ENCODE peak calls at places on chromosomes 16 and 17, in four cellular contexts. One of them, this sample, is unnamed.

GRCh38 chr17:82213251-82214011 is 789 bp upstream of the CCDC57 start:
- DNase-seq in cardiac muscle cell: peak; percentile 87
- DNase-seq in SK-N-SH: peak; percentile 97
- DNase-seq in gastrocnemius medialis: no peak
- DNase-seq in this sample: peak; percentile 76

GRCh38 chr17:73307130-73307529 is 4.7 kb downstream of the CDC42EP4 start:
- DNase-seq in cardiac muscle cell: no peak
- DNase-seq in SK-N-SH: no peak
- DNase-seq in gastrocnemius medialis: no peak
- DNase-seq in this sample: no peak

GRCh38 chr17:35293151-35293837 is 50.4 kb downstream of the SLFN5 start:
- DNase-seq in cardiac muscle cell: no peak
- DNase-seq in SK-N-SH: no peak
- DNase-seq in gastrocnemius medialis: no peak
- DNase-seq in this sample: no peak

GRCh38 chr17:50206604-50207293 is 5.3 kb upstream of the COL1A1 start:
- DNase-seq in cardiac muscle cell: peak; percentile 72
- DNase-seq in SK-N-SH: peak; percentile 97
- DNase-seq in gastrocnemius medialis: no peak
- DNase-seq in this sample: peak; percentile 84

GRCh38 chr16:11328172-11329079 is 16.8 kb upstream of the RMI2 start:
- DNase-seq in cardiac muscle cell: peak; percentile 98
- DNase-seq in SK-N-SH: no peak
- DNase-seq in gastrocnemius medialis: no peak
- DNase-seq in this sample: peak; percentile 89

GRCh38 chr17:78622491-78623265 is 45.5 kb upstream of the DNAH17 start:
- DNase-seq in cardiac muscle cell: no peak
- DNase-seq in SK-N-SH: no peak
- DNase-seq in gastrocnemius medialis: no peak
- DNase-seq in this sample: no peak

GRCh38 chr16:87056083-87056482 is 261.1 kb downstream of the C16orf95 start:
- DNase-seq in cardiac muscle cell: peak; percentile 39
- DNase-seq in SK-N-SH: no peak
- DNase-seq in gastrocnemius medialis: no peak
- DNase-seq in this sample: no peak

GRCh38 chr17:58402679-58403078 is 14.7 kb downstream of the RNF43 start:
- DNase-seq in cardiac muscle cell: peak; percentile 88
- DNase-seq in SK-N-SH: no peak
- DNase-seq in gastrocnemius medialis: no peak
- DNase-seq in this sample: no peak

GRCh38 chr17:50200447-50201225 is 795 bp downstream of the COL1A1 start:
- DNase-seq in cardiac muscle cell: peak; percentile 97
- DNase-seq in SK-N-SH: peak; percentile 95
- DNase-seq in gastrocnemius medialis: peak; percentile 63
- DNase-seq in this sample: peak; percentile 98

GRCh38 chr16:84897911-84898377 is 78.2 kb downstream of the CRISPLD2 start:
- DNase-seq in cardiac muscle cell: no peak
- DNase-seq in SK-N-SH: no peak
- DNase-seq in gastrocnemius medialis: no peak
- DNase-seq in this sample: no peak

GRCh38 chr16:29720703-29721102 is 25.1 kb downstream of the C16orf54 start:
- DNase-seq in cardiac muscle cell: peak; percentile 73
- DNase-seq in SK-N-SH: no peak
- DNase-seq in gastrocnemius medialis: no peak
- DNase-seq in this sample: no peak

GRCh38 chr16:84086357-84086756 is 30.4 kb downstream of the MBTPS1 start:
- DNase-seq in cardiac muscle cell: no peak
- DNase-seq in SK-N-SH: peak; percentile 27
- DNase-seq in gastrocnemius medialis: no peak
- DNase-seq in this sample: no peak

GRCh38 chr16:72400257-72401078 is 228.5 kb upstream of the PMFBP1 start:
- DNase-seq in cardiac muscle cell: peak; percentile 84
- DNase-seq in SK-N-SH: peak; percentile 54
- DNase-seq in gastrocnemius medialis: no peak
- DNase-seq in this sample: peak; percentile 52

GRCh38 chr17:6482105-6482455 is 37.8 kb downstream of the PIMREG start:
- DNase-seq in cardiac muscle cell: no peak
- DNase-seq in SK-N-SH: no peak
- DNase-seq in gastrocnemius medialis: no peak
- DNase-seq in this sample: no peak

GRCh38 chr16:31693733-31694132 is 166.0 kb downstream of the AHSP start:
- DNase-seq in cardiac muscle cell: no peak
- DNase-seq in SK-N-SH: no peak
- DNase-seq in gastrocnemius medialis: no peak
- DNase-seq in this sample: no peak

GRCh38 chr16:82609140-82609539 is 17.6 kb upstream of the CDH13 start:
- DNase-seq in cardiac muscle cell: peak; percentile 14
- DNase-seq in SK-N-SH: no peak
- DNase-seq in gastrocnemius medialis: peak; percentile 47
- DNase-seq in this sample: no peak

GRCh38 chr17:75341784-75342183 is 52.6 kb upstream of the SLC25A19 start:
- DNase-seq in cardiac muscle cell: no peak
- DNase-seq in SK-N-SH: no peak
- DNase-seq in gastrocnemius medialis: no peak
- DNase-seq in this sample: no peak

GRCh38 chr17:55411463-55411855 is 10.2 kb downstream of the MMD start:
- DNase-seq in cardiac muscle cell: no peak
- DNase-seq in SK-N-SH: peak; percentile 74
- DNase-seq in gastrocnemius medialis: no peak
- DNase-seq in this sample: no peak

GRCh38 chr17:82217530-82218204 is 5.0 kb upstream of the CCDC57 start:
- DNase-seq in cardiac muscle cell: peak; percentile 96
- DNase-seq in SK-N-SH: peak; percentile 46
- DNase-seq in gastrocnemius medialis: no peak
- DNase-seq in this sample: peak; percentile 95

GRCh38 chr16:85479972-85480726 is 133.0 kb upstream of the GSE1 start:
- DNase-seq in cardiac muscle cell: no peak
- DNase-seq in SK-N-SH: no peak
- DNase-seq in gastrocnemius medialis: no peak
- DNase-seq in this sample: no peak

GRCh38 chr16:70556063-70556462 is 32.4 kb downstream of the SF3B3 start:
- DNase-seq in cardiac muscle cell: no peak
- DNase-seq in SK-N-SH: no peak
- DNase-seq in gastrocnemius medialis: no peak
- DNase-seq in this sample: no peak

GRCh38 chr17:43517161-43517560 is 29.0 kb downstream of the ETV4 start:
- DNase-seq in cardiac muscle cell: no peak
- DNase-seq in SK-N-SH: no peak
- DNase-seq in gastrocnemius medialis: no peak
- DNase-seq in this sample: no peak

GRCh38 chr17:17343896-17344506 is 40.8 kb downstream of the NT5M start:
- DNase-seq in cardiac muscle cell: no peak
- DNase-seq in SK-N-SH: no peak
- DNase-seq in gastrocnemius medialis: no peak
- DNase-seq in this sample: no peak

GRCh38 chr17:31147507-31148202 is 52.9 kb downstream of the NF1 start:
- DNase-seq in cardiac muscle cell: peak; percentile 35
- DNase-seq in SK-N-SH: no peak
- DNase-seq in gastrocnemius medialis: no peak
- DNase-seq in this sample: no peak

GRCh38 chr16:35391328-35391727 is 1931.9 kb downstream of the TP53TG3F start:
- DNase-seq in cardiac muscle cell: no peak
- DNase-seq in SK-N-SH: peak; percentile 33
- DNase-seq in gastrocnemius medialis: no peak
- DNase-seq in this sample: no peak

GRCh38 chr16:56886826-56887225 is 21.8 kb downstream of the SLC12A3 start:
- DNase-seq in cardiac muscle cell: no peak
- DNase-seq in SK-N-SH: no peak
- DNase-seq in gastrocnemius medialis: no peak
- DNase-seq in this sample: no peak

GRCh38 chr17:76000016-76000754 is 470 bp upstream of the CDK3 start:
- DNase-seq in cardiac muscle cell: peak; percentile 43
- DNase-seq in SK-N-SH: peak; percentile 98
- DNase-seq in gastrocnemius medialis: no peak
- DNase-seq in this sample: no peak

GRCh38 chr16:9091867-9092281 is 430 bp downstream of the HAPSTR1 start:
- DNase-seq in cardiac muscle cell: peak; percentile 47
- DNase-seq in SK-N-SH: no peak
- DNase-seq in gastrocnemius medialis: no peak
- DNase-seq in this sample: peak; percentile 51

GRCh38 chr17:2947996-2948550 is 115.3 kb downstream of the OR1D5 start:
- DNase-seq in cardiac muscle cell: no peak
- DNase-seq in SK-N-SH: no peak
- DNase-seq in gastrocnemius medialis: no peak
- DNase-seq in this sample: no peak

GRCh38 chr17:29977836-29978235 is 36.4 kb downstream of the EFCAB5 start:
- DNase-seq in cardiac muscle cell: peak; percentile 73
- DNase-seq in SK-N-SH: no peak
- DNase-seq in gastrocnemius medialis: no peak
- DNase-seq in this sample: no peak

GRCh38 chr16:75379911-75380847 is 53.1 kb downstream of the CFDP1 start:
- DNase-seq in cardiac muscle cell: no peak
- DNase-seq in SK-N-SH: no peak
- DNase-seq in gastrocnemius medialis: no peak
- DNase-seq in this sample: no peak

GRCh38 chr17:77036841-77037381 is 103.9 kb upstream of the SEC14L1 start:
- DNase-seq in cardiac muscle cell: peak; percentile 26
- DNase-seq in SK-N-SH: peak; percentile 84
- DNase-seq in gastrocnemius medialis: no peak
- DNase-seq in this sample: no peak

GRCh38 chr17:34579017-34579946 is at the start of gene TMEM132E:
- DNase-seq in cardiac muscle cell: peak; percentile 45
- DNase-seq in SK-N-SH: peak; percentile 75
- DNase-seq in gastrocnemius medialis: no peak
- DNase-seq in this sample: no peak

GRCh38 chr17:31581491-31581890 is 190.0 kb downstream of the RAB11FIP4 start:
- DNase-seq in cardiac muscle cell: no peak
- DNase-seq in SK-N-SH: no peak
- DNase-seq in gastrocnemius medialis: no peak
- DNase-seq in this sample: no peak

GRCh38 chr16:4293822-4294457 is 21.1 kb upstream of the TFAP4 start:
- DNase-seq in cardiac muscle cell: peak; percentile 81
- DNase-seq in SK-N-SH: peak; percentile 93
- DNase-seq in gastrocnemius medialis: peak; percentile 66
- DNase-seq in this sample: peak; percentile 59

GRCh38 chr16:65704866-65705265 is 583.0 kb upstream of the CDH11 start:
- DNase-seq in cardiac muscle cell: no peak
- DNase-seq in SK-N-SH: no peak
- DNase-seq in gastrocnemius medialis: no peak
- DNase-seq in this sample: no peak
- H3K27ac ChIP-seq in cardiac muscle cell: no peak overlapping the region
- H3K27ac ChIP-seq in SK-N-SH: no peak overlapping the region
- H3K27ac ChIP-seq in gastrocnemius medialis: no peak overlapping the region
- H3K27ac ChIP-seq in this sample: no peak overlapping the region

GRCh38 chr17:48737330-48738043 is 8.9 kb upstream of the HOXB13 start:
- DNase-seq in cardiac muscle cell: no peak
- DNase-seq in SK-N-SH: no peak
- DNase-seq in gastrocnemius medialis: no peak
- DNase-seq in this sample: no peak

GRCh38 chr17:48733632-48734327 is 5.2 kb upstream of the HOXB13 start:
- DNase-seq in cardiac muscle cell: no peak
- DNase-seq in SK-N-SH: no peak
- DNase-seq in gastrocnemius medialis: no peak
- DNase-seq in this sample: no peak

GRCh38 chr17:48735057-48735341 is 6.4 kb upstream of the HOXB13 start:
- DNase-seq in cardiac muscle cell: no peak
- DNase-seq in SK-N-SH: no peak
- DNase-seq in gastrocnemius medialis: no peak
- DNase-seq in this sample: no peak

GRCh38 chr17:48732688-48733629 is 4.4 kb upstream of the HOXB13 start:
- DNase-seq in cardiac muscle cell: no peak
- DNase-seq in SK-N-SH: peak; percentile 44
- DNase-seq in gastrocnemius medialis: no peak
- DNase-seq in this sample: no peak

GRCh38 chr17:48734328-48735056 is 5.9 kb upstream of the HOXB13 start:
- DNase-seq in cardiac muscle cell: no peak
- DNase-seq in SK-N-SH: no peak
- DNase-seq in gastrocnemius medialis: no peak
- DNase-seq in this sample: no peak
- H3K4me3 ChIP-seq in cardiac muscle cell: no peak overlapping the region
- H3K4me3 ChIP-seq in SK-N-SH: no peak overlapping the region
- H3K4me3 ChIP-seq in gastrocnemius medialis: no peak overlapping the region
- H3K4me3 ChIP-seq in this sample: no peak overlapping the region

GRCh38 chr17:45270828-45271418 is 9.0 kb upstream of the SPATA32 start:
- DNase-seq in cardiac muscle cell: peak; percentile 18
- DNase-seq in SK-N-SH: peak; percentile 68
- DNase-seq in gastrocnemius medialis: no peak
- DNase-seq in this sample: no peak
- H3K9me3 ChIP-seq in cardiac muscle cell: no peaks in the 10 kb centered on the region
- H3K9me3 ChIP-seq in SK-N-SH: no peaks in the 10 kb centered on the region
- H3K9me3 ChIP-seq in gastrocnemius medialis: no peaks in the 10 kb centered on the region
- H3K9me3 ChIP-seq in this sample: no peaks in the 10 kb centered on the region

DNA sequence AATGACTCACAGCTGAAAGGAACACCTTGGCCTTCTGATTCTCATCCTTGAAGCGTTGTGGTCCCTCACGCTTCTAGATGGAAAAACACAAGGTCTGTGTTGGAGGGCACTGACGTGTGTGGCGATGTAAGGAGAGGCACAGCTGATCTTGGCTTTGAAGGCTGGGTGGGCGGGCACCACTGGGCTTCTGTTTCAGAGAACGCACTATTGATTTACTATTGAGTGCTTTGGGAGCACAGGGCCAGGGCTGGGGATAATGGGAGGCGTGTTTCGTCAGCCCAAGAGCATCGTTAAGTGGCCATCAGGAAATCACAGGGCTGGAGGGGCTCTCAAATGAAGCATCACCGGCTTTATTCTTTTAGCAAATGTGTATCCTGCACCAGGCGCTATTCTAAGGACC is 70.7 kb downstream of the CMIP start:
- DNase-seq in cardiac muscle cell: no peak
- DNase-seq in SK-N-SH: no peak
- DNase-seq in gastrocnemius medialis: no peak
- DNase-seq in this sample: no peak
- H3K27ac ChIP-seq in cardiac muscle cell: no peak overlapping the region
- H3K27ac ChIP-seq in SK-N-SH: peak overlapping the region; percentile 98
- H3K27ac ChIP-seq in gastrocnemius medialis: no peak overlapping the region
- H3K27ac ChIP-seq in this sample: no peak overlapping the region

DNA sequence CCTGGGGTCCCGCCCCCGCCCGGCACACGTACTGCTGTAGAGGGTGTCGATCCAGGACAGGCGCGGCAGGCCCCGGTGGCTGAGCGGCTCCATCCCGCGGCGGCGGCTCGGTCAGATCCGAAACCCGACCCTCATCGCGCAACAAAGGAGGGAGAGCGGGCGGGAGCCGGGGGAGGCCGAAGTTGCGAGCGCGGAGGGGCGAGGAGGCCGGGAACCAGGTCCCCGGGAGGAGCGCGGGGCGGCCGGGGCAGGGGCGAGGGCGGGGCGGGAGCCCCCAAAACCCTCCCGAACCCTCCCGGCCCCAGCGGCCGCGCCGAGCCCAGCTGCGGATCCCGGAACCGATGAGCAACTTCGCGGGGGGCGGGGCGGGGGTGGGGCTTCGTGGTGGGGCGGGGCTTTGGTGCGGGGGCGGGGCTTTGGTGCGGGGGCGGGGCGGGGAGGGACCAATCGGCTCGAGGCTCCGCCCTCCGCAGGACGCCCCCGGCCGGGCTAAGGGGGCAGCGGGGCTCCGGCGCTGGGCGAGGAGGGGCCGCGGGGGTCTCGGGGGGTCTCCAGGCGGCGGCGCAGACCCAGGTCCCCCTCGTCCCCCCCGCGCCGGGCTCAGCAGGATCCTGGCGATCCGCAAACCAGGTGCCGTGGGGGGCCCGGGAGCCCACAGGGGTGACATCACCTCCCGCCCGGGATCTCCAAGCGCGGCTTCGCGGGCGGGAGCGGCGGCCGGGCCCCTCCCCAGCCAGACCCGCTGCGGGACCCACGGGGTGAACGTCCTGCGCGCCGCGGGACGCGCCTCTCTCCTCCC is at the start of gene ABR:
- DNase-seq in cardiac muscle cell: peak; percentile 47
- DNase-seq in SK-N-SH: peak; percentile 91
- DNase-seq in gastrocnemius medialis: no peak
- DNase-seq in this sample: no peak
- H3K4me3 ChIP-seq in cardiac muscle cell: peak within 1 kb of the TSS; percentile 88
- H3K4me3 ChIP-seq in SK-N-SH: peak within 1 kb of the TSS; percentile 76
- H3K4me3 ChIP-seq in gastrocnemius medialis: peak within 1 kb of the TSS; percentile 79
- H3K4me3 ChIP-seq in this sample: peak within 1 kb of the TSS; percentile 40